ENCODE peak calls at places on chromosomes 12 and 14, in seven cellular contexts. P is NCI-H345; A is activated CD4-positive, alpha-beta T cell treated with anti-CD3 and anti-CD28 coated beads, Interleukin-2, amount 10 ng/mL, durations not matched to agents 7 days and 5 days; Y is T-cell; S is MV-4-11; O is breast epithelium; X is NAMALWA. D is an unnamed sample.

GRCh38 chr12:78795934-78796445 is 68.6 kb upstream of the SYT1 start:
- DNase-seq in A (no peak), P (no peak), O (no peak), X (no peak), Y (no peak), S (no peak), D (no peak)

GRCh38 chr14:64732536-64733120 is 28.4 kb downstream of the PLEKHG3 start:
- DNase-seq in X (no peak), O (no peak), S (no peak), A (no peak), Y (no peak), P (no peak), D (no peak)

GRCh38 chr12:108787539-108787938 is 56.2 kb upstream of the CORO1C start:
- DNase-seq in O (no peak), S (no peak), P (no peak), A (no peak), Y (no peak), X (no peak), D (no peak)

GRCh38 chr14:49294736-49295135 is 291.4 kb downstream of the RPS29 start:
- DNase-seq in Y (no peak), A (no peak), O (no peak), S (no peak), X (no peak), P (no peak), D (no peak)

GRCh38 chr12:12999276-12999958 is 648 bp downstream of the HEBP1 start:
- DNase-seq in P (no peak), Y (no peak), A (no peak), X (no peak), O (peak; percentile 42), S (no peak), D (no peak)

GRCh38 chr12:18158774-18159557 is 69.0 kb upstream of the RERGL start:
- DNase-seq in P (peak; percentile 19), A (peak; percentile 41), X (peak; percentile 86), O (no peak), S (no peak), Y (peak; percentile 0), D (peak; percentile 65)

GRCh38 chr14:67541448-67542387 is 8.6 kb downstream of the PLEKHH1 start:
- DNase-seq in P (no peak), O (no peak), S (no peak), X (no peak), Y (no peak), A (no peak), D (no peak)

GRCh38 chr14:65211341-65211987 is 109.1 kb upstream of the MAX start:
- DNase-seq in A (no peak), Y (no peak), S (peak; percentile 62), X (no peak), O (no peak), P (no peak), D (no peak)

GRCh38 chr12:8980137-8980536 is 9.2 kb upstream of the KLRG1 start:
- DNase-seq in P (no peak), X (no peak), S (no peak), A (no peak), Y (no peak), O (no peak), D (no peak)

GRCh38 chr14:32428149-32428548 is 99.1 kb downstream of the AKAP6 start:
- DNase-seq in X (no peak), Y (no peak), P (no peak), S (no peak), A (no peak), O (no peak), D (no peak)

GRCh38 chr14:55671641-55672040 is 91.6 kb downstream of the KTN1 start:
- DNase-seq in X (no peak), A (no peak), S (no peak), O (no peak), Y (no peak), P (no peak), D (no peak)

GRCh38 chr12:109162551-109162950 is 46.2 kb downstream of the ACACB start:
- DNase-seq in S (no peak), O (no peak), Y (no peak), X (no peak), P (no peak), A (no peak), D (no peak)

GRCh38 chr14:23121401-23121800 is 2.3 kb upstream of the CEBPE start:
- DNase-seq in Y (no peak), S (no peak), P (no peak), O (no peak), X (peak; percentile 24), A (no peak), D (peak; percentile 83)

GRCh38 chr12:15208140-15208539 is 13.1 kb downstream of the RERG start:
- DNase-seq in P (no peak), A (no peak), S (no peak), O (no peak), X (no peak), Y (no peak), D (no peak)

GRCh38 chr14:95686935-95687334 is 709 bp downstream of the TCL1B start:
- DNase-seq in X (no peak), Y (no peak), S (no peak), O (no peak), A (no peak), P (peak; percentile 93), D (peak; percentile 55)